ENCODE peak calls at places on chromosomes 7 and 10, in four cellular contexts. D, Y, L and G are unnamed samples.

GRCh38 chr7:15016726-15017125 is 114.2 kb upstream of the DGKB start:
- DNase-seq in D (no peak), Y (no peak), L (no peak), G (no peak)

GRCh38 chr7:117273325-117274292 is 49.2 kb downstream of the WNT2 start:
- DNase-seq in D (peak), Y (no peak), L (no peak), G (no peak)

GRCh38 chr7:38123494-38123893 is 54.6 kb upstream of the STARD3NL start:
- DNase-seq in D (no peak), Y (no peak), L (no peak), G (no peak)

GRCh38 chr10:4780782-4781181 is 45.2 kb upstream of the AKR1E2 start:
- DNase-seq in D (no peak), Y (no peak), L (no peak), G (peak)

GRCh38 chr7:117791877-117792780 is 81.1 kb downstream of the CTTNBP2 start:
- DNase-seq in D (no peak), Y (no peak), L (peak), G (no peak)

GRCh38 chr7:46616636-46617035 is 695.6 kb upstream of the IGFBP3 start:
- DNase-seq in D (no peak), Y (no peak), L (no peak), G (peak)

GRCh38 chr10:50407077-50407801 is 155.9 kb upstream of the ASAH2 start:
- DNase-seq in D (no peak), Y (no peak), L (no peak), G (no peak)

GRCh38 chr10:79079490-79080355 is 11.0 kb downstream of the ZMIZ1 start:
- DNase-seq in D (no peak), Y (no peak), L (no peak), G (peak)

GRCh38 chr7:152594801-152595200 is 81.1 kb downstream of the XRCC2 start:
- DNase-seq in D (no peak), Y (no peak), L (no peak), G (no peak)

GRCh38 chr7:100781255-100781654 is 46.1 kb downstream of the EPHB4 start:
- DNase-seq in D (no peak), Y (no peak), L (no peak), G (no peak)

GRCh38 chr7:40356312-40356711 is 221.5 kb downstream of the SUGCT start:
- DNase-seq in D (no peak), Y (no peak), L (no peak), G (no peak)

GRCh38 chr7:17898111-17898510 is 42.2 kb downstream of the SNX13 start:
- DNase-seq in D (no peak), Y (no peak), L (no peak), G (no peak)

GRCh38 chr7:143048827-143049226 is 3.3 kb upstream of the OR6V1 start:
- DNase-seq in D (no peak), Y (no peak), L (no peak), G (no peak)

GRCh38 chr10:96415896-96416554 is 57.2 kb upstream of the OPALIN start:
- DNase-seq in D (no peak), Y (no peak), L (no peak), G (no peak)

GRCh38 chr7:78141533-78142281 is 343.1 kb downstream of the PHTF2 start:
- DNase-seq in D (no peak), Y (no peak), L (peak), G (peak)

GRCh38 chr10:71265618-71266146 is 53.3 kb downstream of the UNC5B start:
- DNase-seq in D (no peak), Y (no peak), L (no peak), G (no peak)

GRCh38 chr10:36066850-36067249 is 424.8 kb upstream of the FZD8 start:
- DNase-seq in D (no peak), Y (no peak), L (no peak), G (no peak)

GRCh38 chr10:132793871-132794849 is 8.2 kb upstream of the NKX6-2 start:
- DNase-seq in D (no peak), Y (no peak), L (no peak), G (no peak)

GRCh38 chr10:121442086-121442485 is 156.2 kb downstream of the FGFR2 start:
- DNase-seq in D (no peak), Y (no peak), L (no peak), G (no peak)